ENCODE peak calls at places on chromosome 18, in five cellular contexts. One of them, this sample, is unnamed. For H3K27me3, the result is how much of the 10 kb centered on the place peaks cover.

GRCh38 chr18:22044474-22045220 is 124.7 kb upstream of the GATA6 start:
- DNase-seq in CD4-positive, alpha-beta T cell: no peak
- DNase-seq in K562: no peak
- DNase-seq in thoracic aorta: no peak
- DNase-seq in AG04450: no peak
- DNase-seq in this sample: no peak

GRCh38 chr18:48997681-48997984 is 46.9 kb upstream of the SMAD7 start:
- DNase-seq in CD4-positive, alpha-beta T cell: no peak
- DNase-seq in K562: no peak
- DNase-seq in thoracic aorta: no peak
- DNase-seq in AG04450: no peak
- DNase-seq in this sample: no peak

GRCh38 chr18:13434854-13435253 is 216.3 kb downstream of the LDLRAD4 start:
- DNase-seq in CD4-positive, alpha-beta T cell: no peak
- DNase-seq in K562: no peak
- DNase-seq in thoracic aorta: no peak
- DNase-seq in AG04450: no peak
- DNase-seq in this sample: no peak

GRCh38 chr18:13266208-13267100 is 47.9 kb downstream of the LDLRAD4 start:
- DNase-seq in CD4-positive, alpha-beta T cell: no peak
- DNase-seq in K562: no peak
- DNase-seq in thoracic aorta: no peak
- DNase-seq in AG04450: no peak
- DNase-seq in this sample: no peak

GRCh38 chr18:40962784-40963183 is 992.2 kb upstream of the PIK3C3 start:
- DNase-seq in CD4-positive, alpha-beta T cell: no peak
- DNase-seq in K562: no peak
- DNase-seq in thoracic aorta: no peak
- DNase-seq in AG04450: no peak
- DNase-seq in this sample: no peak

GRCh38 chr18:30034818-30035217 is 1007.7 kb downstream of the DSC3 start:
- DNase-seq in CD4-positive, alpha-beta T cell: no peak
- DNase-seq in K562: no peak
- DNase-seq in thoracic aorta: no peak
- DNase-seq in AG04450: no peak
- DNase-seq in this sample: no peak

GRCh38 chr18:26536032-26536431 is 12.3 kb downstream of the KCTD1 start:
- DNase-seq in CD4-positive, alpha-beta T cell: no peak
- DNase-seq in K562: no peak
- DNase-seq in thoracic aorta: no peak
- DNase-seq in AG04450: no peak
- DNase-seq in this sample: no peak

GRCh38 chr18:23730850-23731249 is 41.6 kb downstream of the LAMA3 start:
- DNase-seq in CD4-positive, alpha-beta T cell: no peak
- DNase-seq in K562: no peak
- DNase-seq in thoracic aorta: no peak
- DNase-seq in AG04450: no peak
- DNase-seq in this sample: no peak

GRCh38 chr18:577606-578005 is 2.6 kb upstream of the CETN1 start:
- DNase-seq in CD4-positive, alpha-beta T cell: no peak
- DNase-seq in K562: no peak
- DNase-seq in thoracic aorta: no peak
- DNase-seq in AG04450: no peak
- DNase-seq in this sample: no peak

GRCh38 chr18:62659698-62660097 is 55.6 kb upstream of the PHLPP1 start:
- DNase-seq in CD4-positive, alpha-beta T cell: no peak
- DNase-seq in K562: no peak
- DNase-seq in thoracic aorta: no peak
- DNase-seq in AG04450: no peak
- DNase-seq in this sample: no peak

GRCh38 chr18:40452599-40452998 is 1502.4 kb upstream of the PIK3C3 start:
- DNase-seq in CD4-positive, alpha-beta T cell: no peak
- DNase-seq in K562: no peak
- DNase-seq in thoracic aorta: no peak
- DNase-seq in AG04450: no peak
- DNase-seq in this sample: no peak

GRCh38 chr18:53941601-53942335 is 282.7 kb downstream of the MBD2 start:
- DNase-seq in CD4-positive, alpha-beta T cell: no peak
- DNase-seq in K562: no peak
- DNase-seq in thoracic aorta: no peak
- DNase-seq in AG04450: no peak
- DNase-seq in this sample: no peak

GRCh38 chr18:79493801-79494211 is 98.1 kb downstream of the NFATC1 start:
- DNase-seq in CD4-positive, alpha-beta T cell: no peak
- DNase-seq in K562: no peak
- DNase-seq in thoracic aorta: no peak
- DNase-seq in AG04450: no peak
- DNase-seq in this sample: peak

GRCh38 chr18:35619468-35619867 is 37.9 kb downstream of the GALNT1 start:
- DNase-seq in CD4-positive, alpha-beta T cell: no peak
- DNase-seq in K562: no peak
- DNase-seq in thoracic aorta: no peak
- DNase-seq in AG04450: no peak
- DNase-seq in this sample: no peak

GRCh38 chr18:48061781-48062570 is 131.5 kb upstream of the SMAD2 start:
- DNase-seq in CD4-positive, alpha-beta T cell: no peak
- DNase-seq in K562: no peak
- DNase-seq in thoracic aorta: no peak
- DNase-seq in AG04450: no peak
- DNase-seq in this sample: no peak

GRCh38 chr18:70182548-70182947 is 22.9 kb downstream of the RTTN start:
- DNase-seq in CD4-positive, alpha-beta T cell: no peak
- DNase-seq in K562: no peak
- DNase-seq in thoracic aorta: no peak
- DNase-seq in AG04450: no peak
- DNase-seq in this sample: no peak

GRCh38 chr18:29531746-29532145 is 1354.8 kb upstream of the CDH2 start:
- DNase-seq in CD4-positive, alpha-beta T cell: no peak
- DNase-seq in K562: no peak
- DNase-seq in thoracic aorta: no peak
- DNase-seq in AG04450: no peak
- DNase-seq in this sample: no peak

GRCh38 chr18:32441536-32441935 is 29.1 kb downstream of the GAREM1 start:
- DNase-seq in CD4-positive, alpha-beta T cell: no peak
- DNase-seq in K562: no peak
- DNase-seq in thoracic aorta: no peak
- DNase-seq in AG04450: no peak
- DNase-seq in this sample: no peak

GRCh38 chr18:35049111-35050003 is 8.1 kb downstream of the MAPRE2 start:
- DNase-seq in CD4-positive, alpha-beta T cell: no peak
- DNase-seq in K562: no peak
- DNase-seq in thoracic aorta: no peak
- DNase-seq in AG04450: no peak
- DNase-seq in this sample: no peak

GRCh38 chr18:29651121-29651675 is 1391.3 kb downstream of the DSC3 start:
- DNase-seq in CD4-positive, alpha-beta T cell: no peak
- DNase-seq in K562: no peak
- DNase-seq in thoracic aorta: no peak
- DNase-seq in AG04450: no peak
- DNase-seq in this sample: no peak

GRCh38 chr18:56853961-56854360 is 202.8 kb downstream of the WDR7 start:
- DNase-seq in CD4-positive, alpha-beta T cell: no peak
- DNase-seq in K562: no peak
- DNase-seq in thoracic aorta: no peak
- DNase-seq in AG04450: no peak
- DNase-seq in this sample: no peak

GRCh38 chr18:68176901-68177300 is 538.0 kb downstream of the TMX3 start:
- DNase-seq in CD4-positive, alpha-beta T cell: no peak
- DNase-seq in K562: no peak
- DNase-seq in thoracic aorta: no peak
- DNase-seq in AG04450: no peak
- DNase-seq in this sample: no peak

GRCh38 chr18:4453712-4454547 is 1.2 kb downstream of the DLGAP1 start:
- DNase-seq in CD4-positive, alpha-beta T cell: no peak
- DNase-seq in K562: no peak
- DNase-seq in thoracic aorta: no peak
- DNase-seq in AG04450: no peak
- DNase-seq in this sample: no peak

GRCh38 chr18:45839415-45840395 is 14.2 kb downstream of the SIGLEC15 start:
- DNase-seq in CD4-positive, alpha-beta T cell: no peak
- DNase-seq in K562: no peak
- DNase-seq in thoracic aorta: no peak
- DNase-seq in AG04450: peak
- DNase-seq in this sample: no peak

GRCh38 chr18:55354795-55355194 is 233.2 kb downstream of the TCF4 start:
- DNase-seq in CD4-positive, alpha-beta T cell: no peak
- DNase-seq in K562: no peak
- DNase-seq in thoracic aorta: no peak
- DNase-seq in AG04450: no peak
- DNase-seq in this sample: no peak

GRCh38 chr18:23363865-23364570 is 89.1 kb upstream of the RIOK3 start:
- DNase-seq in CD4-positive, alpha-beta T cell: no peak
- DNase-seq in K562: no peak
- DNase-seq in thoracic aorta: no peak
- DNase-seq in AG04450: no peak
- DNase-seq in this sample: no peak

GRCh38 chr18:28834889-28835288 is 658.0 kb upstream of the CDH2 start:
- DNase-seq in CD4-positive, alpha-beta T cell: no peak
- DNase-seq in K562: no peak
- DNase-seq in thoracic aorta: no peak
- DNase-seq in AG04450: no peak
- DNase-seq in this sample: no peak

GRCh38 chr18:63951302-63951705 is 2.2 kb downstream of the HMSD start:
- DNase-seq in CD4-positive, alpha-beta T cell: no peak
- DNase-seq in K562: no peak
- DNase-seq in thoracic aorta: no peak
- DNase-seq in AG04450: no peak
- DNase-seq in this sample: no peak
- H3K27me3 ChIP-seq in CD4-positive, alpha-beta T cell: under half
- H3K27me3 ChIP-seq in K562: under half
- H3K27me3 ChIP-seq in thoracic aorta: under half
- H3K27me3 ChIP-seq in AG04450: under half
- H3K27me3 ChIP-seq in this sample: under half

DNA sequence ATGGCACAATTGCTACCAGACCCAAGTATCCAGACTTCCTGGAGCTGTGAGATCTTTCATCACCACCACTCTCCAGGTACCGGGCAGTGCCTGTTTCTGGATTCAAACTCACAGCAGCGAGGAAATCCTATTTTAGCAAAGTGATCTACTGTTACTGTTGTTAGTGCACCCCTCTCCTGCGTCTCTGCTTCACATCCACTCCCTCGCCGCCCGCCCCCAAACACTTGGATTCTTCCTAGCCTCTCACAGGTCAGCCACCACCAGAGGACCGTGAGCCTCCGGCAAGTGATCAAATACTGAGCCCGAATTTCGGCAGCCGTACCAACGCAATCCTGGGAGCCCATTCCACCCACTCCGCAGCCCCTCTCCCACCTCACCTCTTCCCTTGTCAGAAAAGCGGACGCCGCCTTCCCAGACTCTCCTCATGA is 519 bp downstream of the METTL4 start:
- DNase-seq in CD4-positive, alpha-beta T cell: peak
- DNase-seq in K562: peak
- DNase-seq in thoracic aorta: peak
- DNase-seq in AG04450: peak
- DNase-seq in this sample: peak
- H3K27me3 ChIP-seq in CD4-positive, alpha-beta T cell: under half
- H3K27me3 ChIP-seq in K562: under half
- H3K27me3 ChIP-seq in thoracic aorta: under half
- H3K27me3 ChIP-seq in AG04450: under half
- H3K27me3 ChIP-seq in this sample: under half

GRCh38 chr18:27824841-27825720 is 351.8 kb downstream of the CDH2 start:
- DNase-seq in CD4-positive, alpha-beta T cell: no peak
- DNase-seq in K562: no peak
- DNase-seq in thoracic aorta: no peak
- DNase-seq in AG04450: no peak
- DNase-seq in this sample: no peak
- H3K27me3 ChIP-seq in CD4-positive, alpha-beta T cell: under half
- H3K27me3 ChIP-seq in K562: under half
- H3K27me3 ChIP-seq in thoracic aorta: under half
- H3K27me3 ChIP-seq in AG04450: under half
- H3K27me3 ChIP-seq in this sample: under half

GRCh38 chr18:37258819-37259218 is 306.8 kb downstream of the CELF4 start:
- DNase-seq in CD4-positive, alpha-beta T cell: no peak
- DNase-seq in K562: no peak
- DNase-seq in thoracic aorta: no peak
- DNase-seq in AG04450: no peak
- DNase-seq in this sample: no peak

GRCh38 chr18:37261988-37262387 is 303.6 kb downstream of the CELF4 start:
- DNase-seq in CD4-positive, alpha-beta T cell: no peak
- DNase-seq in K562: no peak
- DNase-seq in thoracic aorta: no peak
- DNase-seq in AG04450: no peak
- DNase-seq in this sample: no peak

GRCh38 chr18:37259711-37260110 is 305.9 kb downstream of the CELF4 start:
- DNase-seq in CD4-positive, alpha-beta T cell: no peak
- DNase-seq in K562: no peak
- DNase-seq in thoracic aorta: no peak
- DNase-seq in AG04450: no peak
- DNase-seq in this sample: no peak

GRCh38 chr18:37261246-37261927 is 304.2 kb downstream of the CELF4 start:
- DNase-seq in CD4-positive, alpha-beta T cell: no peak
- DNase-seq in K562: no peak
- DNase-seq in thoracic aorta: no peak
- DNase-seq in AG04450: no peak
- DNase-seq in this sample: no peak

DNA sequence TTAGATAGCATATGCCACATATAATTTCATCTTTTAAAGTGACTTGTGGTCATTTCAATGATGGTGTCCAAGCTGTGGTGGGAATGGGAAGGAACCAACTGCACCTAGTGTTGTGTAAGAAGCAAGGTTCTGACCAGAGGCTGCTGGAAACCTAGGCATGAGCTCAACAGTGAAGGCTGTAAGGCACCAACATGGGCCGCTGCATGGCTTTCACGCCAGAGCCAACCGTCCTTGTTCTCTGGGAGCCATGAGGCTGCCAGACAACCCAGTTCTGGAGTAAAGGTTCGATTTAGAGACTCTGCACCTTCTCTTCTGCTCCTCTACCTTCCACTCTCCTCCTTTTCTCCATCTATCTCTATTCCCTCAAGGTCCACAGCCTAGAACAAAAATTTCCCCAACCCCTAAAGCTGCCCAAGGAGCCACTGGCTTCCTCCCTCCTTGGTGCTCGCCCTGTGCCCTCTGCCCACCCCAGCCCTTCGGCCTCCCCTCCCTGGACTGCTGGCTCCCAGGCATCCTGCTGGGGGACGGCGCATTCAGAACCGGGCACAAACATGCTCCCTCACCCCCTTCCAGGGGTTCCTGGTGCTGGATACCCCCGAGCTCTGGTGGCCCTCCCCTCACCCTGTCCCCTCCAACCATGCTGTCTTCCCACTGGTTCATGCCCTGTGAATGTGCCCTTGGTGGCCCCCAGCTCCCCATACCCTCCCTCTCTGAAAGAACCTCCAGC is 305.1 kb downstream of the CELF4 start:
- DNase-seq in CD4-positive, alpha-beta T cell: no peak
- DNase-seq in K562: no peak
- DNase-seq in thoracic aorta: no peak
- DNase-seq in AG04450: no peak
- DNase-seq in this sample: no peak
- H3K27me3 ChIP-seq in CD4-positive, alpha-beta T cell: under half
- H3K27me3 ChIP-seq in K562: under half
- H3K27me3 ChIP-seq in thoracic aorta: under half
- H3K27me3 ChIP-seq in AG04450: under half
- H3K27me3 ChIP-seq in this sample: under half

This sample was measured in suprapubic skin.